ENCODE peak calls at places on chromosome 15, in five cellular contexts. One of them, this sample, is unnamed.

GRCh38 chr15:27058939-27059338 is 88.0 kb downstream of the GABRG3 start:
- DNase-seq in mesendoderm: no peak
- DNase-seq in transverse colon: no peak
- DNase-seq in brain microvascular endothelial cell: no peak
- DNase-seq in BJ: no peak
- DNase-seq in this sample: no peak

GRCh38 chr15:87756072-87756471 is 500.5 kb downstream of the NTRK3 start:
- DNase-seq in mesendoderm: no peak
- DNase-seq in transverse colon: no peak
- DNase-seq in brain microvascular endothelial cell: no peak
- DNase-seq in BJ: no peak
- DNase-seq in this sample: no peak

GRCh38 chr15:20340931-20341661 is 200.5 kb downstream of the GOLGA6L6 start:
- DNase-seq in mesendoderm: no peak
- DNase-seq in transverse colon: peak; percentile 41
- DNase-seq in brain microvascular endothelial cell: peak; percentile 36
- DNase-seq in BJ: no peak
- DNase-seq in this sample: peak; percentile 95

GRCh38 chr15:95503640-95504225 is 826.8 kb upstream of the NR2F2 start:
- DNase-seq in mesendoderm: no peak
- DNase-seq in transverse colon: no peak
- DNase-seq in brain microvascular endothelial cell: no peak
- DNase-seq in BJ: no peak
- DNase-seq in this sample: no peak

GRCh38 chr15:84685304-84685703 is 27.3 kb upstream of the NMB start:
- DNase-seq in mesendoderm: no peak
- DNase-seq in transverse colon: peak; percentile 13
- DNase-seq in brain microvascular endothelial cell: peak; percentile 91
- DNase-seq in BJ: peak; percentile 61
- DNase-seq in this sample: no peak

GRCh38 chr15:94327356-94327936 is 96.1 kb downstream of the MCTP2 start:
- DNase-seq in mesendoderm: peak; percentile 36
- DNase-seq in transverse colon: no peak
- DNase-seq in brain microvascular endothelial cell: peak; percentile 40
- DNase-seq in BJ: no peak
- DNase-seq in this sample: no peak

GRCh38 chr15:78679089-78679511 is 38.1 kb upstream of the CHRNB4 start:
- DNase-seq in mesendoderm: no peak
- DNase-seq in transverse colon: no peak
- DNase-seq in brain microvascular endothelial cell: no peak
- DNase-seq in BJ: no peak
- DNase-seq in this sample: no peak

GRCh38 chr15:45457215-45457614 is 65.3 kb downstream of the SLC30A4 start:
- DNase-seq in mesendoderm: no peak
- DNase-seq in transverse colon: no peak
- DNase-seq in brain microvascular endothelial cell: no peak
- DNase-seq in BJ: no peak
- DNase-seq in this sample: no peak

GRCh38 chr15:83088876-83089275 is 18.6 kb upstream of the TM6SF1 start:
- DNase-seq in mesendoderm: no peak
- DNase-seq in transverse colon: no peak
- DNase-seq in brain microvascular endothelial cell: no peak
- DNase-seq in BJ: no peak
- DNase-seq in this sample: no peak

GRCh38 chr15:78340243-78341056 is at the start of gene CRABP1:
- DNase-seq in mesendoderm: peak; percentile 52
- DNase-seq in transverse colon: no peak
- DNase-seq in brain microvascular endothelial cell: no peak
- DNase-seq in BJ: no peak
- DNase-seq in this sample: peak; percentile 56

GRCh38 chr15:41932511-41932910 is 38.7 kb upstream of the SPTBN5 start:
- DNase-seq in mesendoderm: no peak
- DNase-seq in transverse colon: no peak
- DNase-seq in brain microvascular endothelial cell: no peak
- DNase-seq in BJ: no peak
- DNase-seq in this sample: no peak

GRCh38 chr15:82850242-82850591 is 40.8 kb downstream of the WHAMM start:
- DNase-seq in mesendoderm: peak; percentile 50
- DNase-seq in transverse colon: no peak
- DNase-seq in brain microvascular endothelial cell: no peak
- DNase-seq in BJ: no peak
- DNase-seq in this sample: no peak

GRCh38 chr15:22884344-22884743 is 45.9 kb downstream of the NIPA2 start:
- DNase-seq in mesendoderm: no peak
- DNase-seq in transverse colon: no peak
- DNase-seq in brain microvascular endothelial cell: no peak
- DNase-seq in BJ: no peak
- DNase-seq in this sample: no peak

GRCh38 chr15:82566690-82567089 is 26.4 kb upstream of the RPS17 start:
- DNase-seq in mesendoderm: no peak
- DNase-seq in transverse colon: no peak
- DNase-seq in brain microvascular endothelial cell: peak; percentile 50
- DNase-seq in BJ: no peak
- DNase-seq in this sample: no peak

GRCh38 chr15:99928429-99928981 is 195.3 kb upstream of the LYSMD4 start:
- DNase-seq in mesendoderm: peak; percentile 60
- DNase-seq in transverse colon: peak; percentile 87
- DNase-seq in brain microvascular endothelial cell: peak; percentile 51
- DNase-seq in BJ: no peak
- DNase-seq in this sample: peak; percentile 94

GRCh38 chr15:93829115-93829849 is 402.1 kb upstream of the MCTP2 start:
- DNase-seq in mesendoderm: peak; percentile 98
- DNase-seq in transverse colon: no peak
- DNase-seq in brain microvascular endothelial cell: peak; percentile 94
- DNase-seq in BJ: no peak
- DNase-seq in this sample: no peak

GRCh38 chr15:61839541-61839940 is 220.7 kb downstream of the VPS13C start:
- DNase-seq in mesendoderm: no peak
- DNase-seq in transverse colon: no peak
- DNase-seq in brain microvascular endothelial cell: peak; percentile 50
- DNase-seq in BJ: no peak
- DNase-seq in this sample: no peak

GRCh38 chr15:69997701-69998273 is 99.9 kb downstream of the TLE3 start:
- DNase-seq in mesendoderm: no peak
- DNase-seq in transverse colon: peak; percentile 84
- DNase-seq in brain microvascular endothelial cell: peak; percentile 5
- DNase-seq in BJ: no peak
- DNase-seq in this sample: peak; percentile 95

GRCh38 chr15:70093481-70094309 is 4.0 kb downstream of the TLE3 start:
- DNase-seq in mesendoderm: peak; percentile 92
- DNase-seq in transverse colon: peak; percentile 68
- DNase-seq in brain microvascular endothelial cell: no peak
- DNase-seq in BJ: no peak
- DNase-seq in this sample: no peak

GRCh38 chr15:60690350-60690961 is 211.5 kb upstream of the ICE2 start:
- DNase-seq in mesendoderm: no peak
- DNase-seq in transverse colon: no peak
- DNase-seq in brain microvascular endothelial cell: no peak
- DNase-seq in BJ: no peak
- DNase-seq in this sample: no peak

GRCh38 chr15:90864507-90864906 is 3.9 kb upstream of the FURIN start:
- DNase-seq in mesendoderm: peak; percentile 27
- DNase-seq in transverse colon: no peak
- DNase-seq in brain microvascular endothelial cell: no peak
- DNase-seq in BJ: no peak
- DNase-seq in this sample: no peak

GRCh38 chr15:48112242-48112641 is 8.5 kb upstream of the SLC24A5 start:
- DNase-seq in mesendoderm: peak; percentile 82
- DNase-seq in transverse colon: no peak
- DNase-seq in brain microvascular endothelial cell: no peak
- DNase-seq in BJ: no peak
- DNase-seq in this sample: no peak

GRCh38 chr15:35383511-35383910 is 162.5 kb downstream of the DPH6 start:
- DNase-seq in mesendoderm: no peak
- DNase-seq in transverse colon: no peak
- DNase-seq in brain microvascular endothelial cell: no peak
- DNase-seq in BJ: no peak
- DNase-seq in this sample: no peak

GRCh38 chr15:100690032-100690785 is 87.8 kb downstream of the ASB7 start:
- DNase-seq in mesendoderm: no peak
- DNase-seq in transverse colon: no peak
- DNase-seq in brain microvascular endothelial cell: no peak
- DNase-seq in BJ: no peak
- DNase-seq in this sample: no peak

GRCh38 chr15:67501177-67501835 is 19.6 kb upstream of the C15orf61 start:
- DNase-seq in mesendoderm: peak; percentile 17
- DNase-seq in transverse colon: no peak
- DNase-seq in brain microvascular endothelial cell: no peak
- DNase-seq in BJ: no peak
- DNase-seq in this sample: no peak

GRCh38 chr15:62173215-62173614 is 8.1 kb upstream of the C2CD4B start:
- DNase-seq in mesendoderm: no peak
- DNase-seq in transverse colon: no peak
- DNase-seq in brain microvascular endothelial cell: peak; percentile 2
- DNase-seq in BJ: no peak
- DNase-seq in this sample: no peak

GRCh38 chr15:52178765-52179164 is 12.4 kb downstream of the GNB5 start:
- DNase-seq in mesendoderm: no peak
- DNase-seq in transverse colon: peak; percentile 16
- DNase-seq in brain microvascular endothelial cell: no peak
- DNase-seq in BJ: no peak
- DNase-seq in this sample: no peak

GRCh38 chr15:56059716-56060115 is 66.3 kb upstream of the NEDD4 start:
- DNase-seq in mesendoderm: no peak
- DNase-seq in transverse colon: no peak
- DNase-seq in brain microvascular endothelial cell: no peak
- DNase-seq in BJ: no peak
- DNase-seq in this sample: no peak

GRCh38 chr15:94387442-94387841 is 156.1 kb downstream of the MCTP2 start:
- DNase-seq in mesendoderm: no peak
- DNase-seq in transverse colon: no peak
- DNase-seq in brain microvascular endothelial cell: no peak
- DNase-seq in BJ: no peak
- DNase-seq in this sample: no peak

GRCh38 chr15:92124669-92125068 is 269.0 kb upstream of the ST8SIA2 start:
- DNase-seq in mesendoderm: no peak
- DNase-seq in transverse colon: no peak
- DNase-seq in brain microvascular endothelial cell: no peak
- DNase-seq in BJ: no peak
- DNase-seq in this sample: no peak

GRCh38 chr15:83283813-83284562 is 476 bp downstream of the BNC1 start:
- DNase-seq in mesendoderm: peak; percentile 13
- DNase-seq in transverse colon: no peak
- DNase-seq in brain microvascular endothelial cell: no peak
- DNase-seq in BJ: no peak
- DNase-seq in this sample: no peak

GRCh38 chr15:91099616-91100560 is at the start of gene SV2B:
- DNase-seq in mesendoderm: peak; percentile 72
- DNase-seq in transverse colon: no peak
- DNase-seq in brain microvascular endothelial cell: peak; percentile 35
- DNase-seq in BJ: no peak
- DNase-seq in this sample: peak; percentile 68

GRCh38 chr15:101451192-101451799 is 38.2 kb downstream of the PCSK6 start:
- DNase-seq in mesendoderm: no peak
- DNase-seq in transverse colon: no peak
- DNase-seq in brain microvascular endothelial cell: no peak
- DNase-seq in BJ: no peak
- DNase-seq in this sample: peak; percentile 87

GRCh38 chr15:52559583-52559982 is 9.2 kb downstream of the ARPP19 start:
- DNase-seq in mesendoderm: no peak
- DNase-seq in transverse colon: no peak
- DNase-seq in brain microvascular endothelial cell: peak; percentile 61
- DNase-seq in BJ: no peak
- DNase-seq in this sample: no peak

GRCh38 chr15:82146990-82147461 is 101.2 kb upstream of the MEX3B start:
- DNase-seq in mesendoderm: peak; percentile 66
- DNase-seq in transverse colon: no peak
- DNase-seq in brain microvascular endothelial cell: peak; percentile 90
- DNase-seq in BJ: no peak
- DNase-seq in this sample: no peak

GRCh38 chr15:97482521-97482920 is 478.0 kb upstream of the ARRDC4 start:
- DNase-seq in mesendoderm: peak; percentile 31
- DNase-seq in transverse colon: no peak
- DNase-seq in brain microvascular endothelial cell: no peak
- DNase-seq in BJ: no peak
- DNase-seq in this sample: no peak
- H3K36me3 ChIP-seq in mesendoderm: no peaks in the 10 kb centered on the region
- H3K36me3 ChIP-seq in transverse colon: no peaks in the 10 kb centered on the region
- H3K36me3 ChIP-seq in brain microvascular endothelial cell: no peaks in the 10 kb centered on the region
- H3K36me3 ChIP-seq in BJ: no peaks in the 10 kb centered on the region
- H3K36me3 ChIP-seq in this sample: no peaks in the 10 kb centered on the region

DNA sequence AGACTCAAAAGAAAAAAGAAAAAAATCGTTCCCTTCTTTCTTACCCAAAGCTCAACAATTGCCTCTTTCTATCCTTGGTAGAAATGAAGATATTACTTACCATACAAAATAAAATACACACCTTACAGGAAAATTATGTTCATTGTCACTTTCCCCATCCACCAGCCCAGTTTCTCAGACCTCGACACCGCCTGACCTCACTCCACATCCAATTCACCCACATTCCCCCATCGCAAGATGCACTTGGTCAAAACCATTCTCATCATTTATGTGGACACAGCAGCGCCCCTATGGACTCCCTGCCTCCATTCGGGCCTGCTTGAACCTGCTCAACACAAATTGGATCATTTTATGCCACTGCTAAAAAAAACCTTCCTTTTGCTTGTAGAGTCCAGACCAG is 7.0 kb downstream of the ANPEP start:
- DNase-seq in mesendoderm: no peak
- DNase-seq in transverse colon: no peak
- DNase-seq in brain microvascular endothelial cell: no peak
- DNase-seq in BJ: no peak
- DNase-seq in this sample: no peak
- H3K36me3 ChIP-seq in mesendoderm: no peaks in the 10 kb centered on the region
- H3K36me3 ChIP-seq in transverse colon: no peaks in the 10 kb centered on the region
- H3K36me3 ChIP-seq in brain microvascular endothelial cell: peaks cover 41% of the 10 kb centered on the region
- H3K36me3 ChIP-seq in BJ: peaks cover 50% of the 10 kb centered on the region
- H3K36me3 ChIP-seq in this sample: peaks cover 13% of the 10 kb centered on the region

GRCh38 chr15:58235961-58236360 is 97.8 kb downstream of the AQP9 start:
- DNase-seq in mesendoderm: no peak
- DNase-seq in transverse colon: no peak
- DNase-seq in brain microvascular endothelial cell: no peak
- DNase-seq in BJ: no peak
- DNase-seq in this sample: no peak
- H3K36me3 ChIP-seq in mesendoderm: no peaks in the 10 kb centered on the region
- H3K36me3 ChIP-seq in transverse colon: no peaks in the 10 kb centered on the region
- H3K36me3 ChIP-seq in brain microvascular endothelial cell: no peaks in the 10 kb centered on the region
- H3K36me3 ChIP-seq in BJ: no peaks in the 10 kb centered on the region
- H3K36me3 ChIP-seq in this sample: no peaks in the 10 kb centered on the region

GRCh38 chr15:43520138-43520537 is 2.7 kb downstream of the MAP1A start:
- DNase-seq in mesendoderm: no peak
- DNase-seq in transverse colon: no peak
- DNase-seq in brain microvascular endothelial cell: no peak
- DNase-seq in BJ: no peak
- DNase-seq in this sample: no peak

GRCh38 chr15:43523646-43524045 is 6.2 kb downstream of the MAP1A start:
- DNase-seq in mesendoderm: no peak
- DNase-seq in transverse colon: no peak
- DNase-seq in brain microvascular endothelial cell: no peak
- DNase-seq in BJ: no peak
- DNase-seq in this sample: no peak

GRCh38 chr15:43521419-43521818 is 4.0 kb downstream of the MAP1A start:
- DNase-seq in mesendoderm: no peak
- DNase-seq in transverse colon: no peak
- DNase-seq in brain microvascular endothelial cell: no peak
- DNase-seq in BJ: no peak
- DNase-seq in this sample: no peak

GRCh38 chr15:43524254-43524847 is 6.9 kb downstream of the MAP1A start:
- DNase-seq in mesendoderm: no peak
- DNase-seq in transverse colon: no peak
- DNase-seq in brain microvascular endothelial cell: no peak
- DNase-seq in BJ: no peak
- DNase-seq in this sample: no peak

GRCh38 chr15:43522247-43522646 is 4.8 kb downstream of the MAP1A start:
- DNase-seq in mesendoderm: no peak
- DNase-seq in transverse colon: no peak
- DNase-seq in brain microvascular endothelial cell: no peak
- DNase-seq in BJ: no peak
- DNase-seq in this sample: no peak
- H3K36me3 ChIP-seq in mesendoderm: no peaks in the 10 kb centered on the region
- H3K36me3 ChIP-seq in transverse colon: no peaks in the 10 kb centered on the region
- H3K36me3 ChIP-seq in brain microvascular endothelial cell: peaks cover 37% of the 10 kb centered on the region
- H3K36me3 ChIP-seq in BJ: peaks cover 43% of the 10 kb centered on the region
- H3K36me3 ChIP-seq in this sample: peaks cover 3% of the 10 kb centered on the region

This sample was measured in kidney.